ENCODE peak calls at places on chromosome 3, in seven cellular contexts. One of them, this sample, is unnamed.

GRCh38 chr3:184687363-184688049 is 24.4 kb downstream of the MAGEF1 start:
- DNase-seq in RWPE1: no peak
- DNase-seq in IMR-90: no peak
- DNase-seq in AG09309: no peak
- DNase-seq in left ventricle myocardium inferior: peak; percentile 54
- DNase-seq in breast epithelium: no peak
- DNase-seq in choroid plexus epithelial cell: no peak
- DNase-seq in this sample: no peak

GRCh38 chr3:73868688-73869315 is 244.1 kb upstream of the PDZRN3 start:
- DNase-seq in RWPE1: peak; percentile 20
- DNase-seq in IMR-90: peak; percentile 38
- DNase-seq in AG09309: peak; percentile 5
- DNase-seq in left ventricle myocardium inferior: no peak
- DNase-seq in breast epithelium: no peak
- DNase-seq in choroid plexus epithelial cell: peak; percentile 67
- DNase-seq in this sample: peak; percentile 54

GRCh38 chr3:182936239-182936946 is 43.9 kb downstream of the DCUN1D1 start:
- DNase-seq in RWPE1: no peak
- DNase-seq in IMR-90: no peak
- DNase-seq in AG09309: no peak
- DNase-seq in left ventricle myocardium inferior: no peak
- DNase-seq in breast epithelium: no peak
- DNase-seq in choroid plexus epithelial cell: no peak
- DNase-seq in this sample: no peak

GRCh38 chr3:48990636-48991421 is 788 bp downstream of the P4HTM start:
- DNase-seq in RWPE1: no peak
- DNase-seq in IMR-90: no peak
- DNase-seq in AG09309: no peak
- DNase-seq in left ventricle myocardium inferior: no peak
- DNase-seq in breast epithelium: no peak
- DNase-seq in choroid plexus epithelial cell: no peak
- DNase-seq in this sample: no peak

GRCh38 chr3:186360779-186361178 is 1.3 kb downstream of the DGKG start:
- DNase-seq in RWPE1: no peak
- DNase-seq in IMR-90: no peak
- DNase-seq in AG09309: no peak
- DNase-seq in left ventricle myocardium inferior: peak; percentile 45
- DNase-seq in breast epithelium: no peak
- DNase-seq in choroid plexus epithelial cell: no peak
- DNase-seq in this sample: no peak

GRCh38 chr3:88150771-88151170 is 1.0 kb downstream of the C3orf38 start:
- DNase-seq in RWPE1: no peak
- DNase-seq in IMR-90: no peak
- DNase-seq in AG09309: no peak
- DNase-seq in left ventricle myocardium inferior: no peak
- DNase-seq in breast epithelium: no peak
- DNase-seq in choroid plexus epithelial cell: no peak
- DNase-seq in this sample: no peak

GRCh38 chr3:183306798-183307671 is 54.0 kb downstream of the B3GNT5 start:
- DNase-seq in RWPE1: no peak
- DNase-seq in IMR-90: peak; percentile 62
- DNase-seq in AG09309: no peak
- DNase-seq in left ventricle myocardium inferior: peak; percentile 70
- DNase-seq in breast epithelium: peak; percentile 67
- DNase-seq in choroid plexus epithelial cell: peak; percentile 77
- DNase-seq in this sample: no peak

GRCh38 chr3:113035387-113035982 is 44.7 kb downstream of the GTPBP8 start:
- DNase-seq in RWPE1: peak; percentile 64
- DNase-seq in IMR-90: peak; percentile 63
- DNase-seq in AG09309: no peak
- DNase-seq in left ventricle myocardium inferior: no peak
- DNase-seq in breast epithelium: no peak
- DNase-seq in choroid plexus epithelial cell: peak; percentile 75
- DNase-seq in this sample: peak; percentile 76

GRCh38 chr3:71930056-71930991 is 145.4 kb upstream of the PROK2 start:
- DNase-seq in RWPE1: peak; percentile 11
- DNase-seq in IMR-90: peak; percentile 17
- DNase-seq in AG09309: peak; percentile 2
- DNase-seq in left ventricle myocardium inferior: no peak
- DNase-seq in breast epithelium: no peak
- DNase-seq in choroid plexus epithelial cell: peak; percentile 74
- DNase-seq in this sample: peak; percentile 65

GRCh38 chr3:61257148-61257547 is 5.9 kb upstream of the FHIT start:
- DNase-seq in RWPE1: no peak
- DNase-seq in IMR-90: no peak
- DNase-seq in AG09309: no peak
- DNase-seq in left ventricle myocardium inferior: no peak
- DNase-seq in breast epithelium: no peak
- DNase-seq in choroid plexus epithelial cell: no peak
- DNase-seq in this sample: no peak

GRCh38 chr3:59713971-59714370 is 664.1 kb upstream of the CFAP20DC start:
- DNase-seq in RWPE1: no peak
- DNase-seq in IMR-90: no peak
- DNase-seq in AG09309: no peak
- DNase-seq in left ventricle myocardium inferior: no peak
- DNase-seq in breast epithelium: no peak
- DNase-seq in choroid plexus epithelial cell: no peak
- DNase-seq in this sample: no peak

GRCh38 chr3:133206921-133207320 is 168.7 kb downstream of the TMEM108 start:
- DNase-seq in RWPE1: no peak
- DNase-seq in IMR-90: no peak
- DNase-seq in AG09309: no peak
- DNase-seq in left ventricle myocardium inferior: no peak
- DNase-seq in breast epithelium: no peak
- DNase-seq in choroid plexus epithelial cell: no peak
- DNase-seq in this sample: no peak

GRCh38 chr3:178971614-178972013 is 100.0 kb downstream of the ZMAT3 start:
- DNase-seq in RWPE1: peak; percentile 38
- DNase-seq in IMR-90: peak; percentile 18
- DNase-seq in AG09309: no peak
- DNase-seq in left ventricle myocardium inferior: no peak
- DNase-seq in breast epithelium: no peak
- DNase-seq in choroid plexus epithelial cell: peak; percentile 29
- DNase-seq in this sample: peak; percentile 64

GRCh38 chr3:25448750-25449684 is 21.0 kb downstream of the RARB start:
- DNase-seq in RWPE1: no peak
- DNase-seq in IMR-90: peak; percentile 43
- DNase-seq in AG09309: no peak
- DNase-seq in left ventricle myocardium inferior: peak; percentile 92
- DNase-seq in breast epithelium: peak; percentile 84
- DNase-seq in choroid plexus epithelial cell: peak; percentile 97
- DNase-seq in this sample: peak; percentile 76

GRCh38 chr3:13279532-13279910 is 140.6 kb downstream of the NUP210 start:
- DNase-seq in RWPE1: no peak
- DNase-seq in IMR-90: no peak
- DNase-seq in AG09309: no peak
- DNase-seq in left ventricle myocardium inferior: no peak
- DNase-seq in breast epithelium: peak; percentile 31
- DNase-seq in choroid plexus epithelial cell: no peak
- DNase-seq in this sample: no peak

GRCh38 chr3:177419904-177420601 is 222.8 kb upstream of the TBL1XR1 start:
- DNase-seq in RWPE1: no peak
- DNase-seq in IMR-90: no peak
- DNase-seq in AG09309: no peak
- DNase-seq in left ventricle myocardium inferior: no peak
- DNase-seq in breast epithelium: no peak
- DNase-seq in choroid plexus epithelial cell: no peak
- DNase-seq in this sample: no peak

GRCh38 chr3:197031315-197032285 is 2.0 kb upstream of the MELTF start:
- DNase-seq in RWPE1: peak; percentile 95
- DNase-seq in IMR-90: peak; percentile 100
- DNase-seq in AG09309: peak; percentile 99
- DNase-seq in left ventricle myocardium inferior: peak; percentile 58
- DNase-seq in breast epithelium: no peak
- DNase-seq in choroid plexus epithelial cell: peak; percentile 98
- DNase-seq in this sample: peak; percentile 100

GRCh38 chr3:127688416-127689265 is 15.9 kb downstream of the ABTB1 start:
- DNase-seq in RWPE1: no peak
- DNase-seq in IMR-90: peak; percentile 65
- DNase-seq in AG09309: no peak
- DNase-seq in left ventricle myocardium inferior: peak; percentile 25
- DNase-seq in breast epithelium: peak; percentile 25
- DNase-seq in choroid plexus epithelial cell: peak; percentile 39
- DNase-seq in this sample: no peak

GRCh38 chr3:42148982-42149432 is 57.9 kb downstream of the TRAK1 start:
- DNase-seq in RWPE1: peak; percentile 33
- DNase-seq in IMR-90: peak; percentile 91
- DNase-seq in AG09309: peak; percentile 20
- DNase-seq in left ventricle myocardium inferior: peak; percentile 73
- DNase-seq in breast epithelium: peak; percentile 65
- DNase-seq in choroid plexus epithelial cell: peak; percentile 92
- DNase-seq in this sample: no peak

GRCh38 chr3:50550079-50550736 is 17.3 kb downstream of the C3orf18 start:
- DNase-seq in RWPE1: peak; percentile 30
- DNase-seq in IMR-90: peak; percentile 20
- DNase-seq in AG09309: no peak
- DNase-seq in left ventricle myocardium inferior: peak; percentile 47
- DNase-seq in breast epithelium: no peak
- DNase-seq in choroid plexus epithelial cell: peak; percentile 59
- DNase-seq in this sample: peak; percentile 61

GRCh38 chr3:141870091-141870687 is 6.3 kb upstream of the ATP1B3 start:
- DNase-seq in RWPE1: no peak
- DNase-seq in IMR-90: no peak
- DNase-seq in AG09309: no peak
- DNase-seq in left ventricle myocardium inferior: no peak
- DNase-seq in breast epithelium: no peak
- DNase-seq in choroid plexus epithelial cell: no peak
- DNase-seq in this sample: no peak

GRCh38 chr3:33218446-33219174 is at the start of gene SUSD5:
- DNase-seq in RWPE1: peak; percentile 9
- DNase-seq in IMR-90: peak; percentile 51
- DNase-seq in AG09309: no peak
- DNase-seq in left ventricle myocardium inferior: peak; percentile 19
- DNase-seq in breast epithelium: no peak
- DNase-seq in choroid plexus epithelial cell: peak; percentile 49
- DNase-seq in this sample: peak; percentile 41

GRCh38 chr3:119595639-119596329 is 1.9 kb upstream of the PLA1A start:
- DNase-seq in RWPE1: no peak
- DNase-seq in IMR-90: no peak
- DNase-seq in AG09309: no peak
- DNase-seq in left ventricle myocardium inferior: no peak
- DNase-seq in breast epithelium: no peak
- DNase-seq in choroid plexus epithelial cell: no peak
- DNase-seq in this sample: no peak

GRCh38 chr3:141122455-141123030 is 71.4 kb downstream of the SPSB4 start:
- DNase-seq in RWPE1: no peak
- DNase-seq in IMR-90: no peak
- DNase-seq in AG09309: no peak
- DNase-seq in left ventricle myocardium inferior: no peak
- DNase-seq in breast epithelium: no peak
- DNase-seq in choroid plexus epithelial cell: no peak
- DNase-seq in this sample: no peak

DNA sequence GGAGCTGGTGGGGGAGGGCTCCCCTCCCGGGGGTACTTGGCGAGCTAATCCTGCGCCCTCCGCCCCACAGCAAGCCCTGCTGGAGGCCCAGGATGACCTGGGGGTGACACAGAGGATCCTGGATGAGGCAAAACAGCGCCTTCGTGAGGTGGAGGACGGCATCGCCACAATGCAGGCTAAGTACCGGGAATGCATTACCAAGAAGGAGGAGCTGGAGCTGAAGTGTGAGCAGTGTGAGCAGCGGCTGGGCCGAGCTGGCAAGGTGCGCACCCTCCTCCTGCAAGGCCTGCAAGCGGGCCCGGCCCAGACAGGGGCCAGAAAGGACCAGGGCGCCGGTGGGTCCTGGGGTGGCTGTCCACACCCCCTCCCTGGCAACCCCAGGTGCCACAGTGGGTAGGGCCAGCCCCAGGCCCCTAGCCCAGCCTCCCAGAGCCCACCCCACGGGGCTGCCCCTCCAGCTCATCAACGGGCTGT is 56.5 kb downstream of the SEMA3G start:
- DNase-seq in RWPE1: no peak
- DNase-seq in IMR-90: no peak
- DNase-seq in AG09309: no peak
- DNase-seq in left ventricle myocardium inferior: no peak
- DNase-seq in breast epithelium: no peak
- DNase-seq in choroid plexus epithelial cell: no peak
- DNase-seq in this sample: no peak
- TF ChIP-seq CTCF in RWPE1: no peak
- TF ChIP-seq CTCF in IMR-90: no peak
- TF ChIP-seq CTCF in AG09309: no peak
- TF ChIP-seq CTCF in left ventricle myocardium inferior: no peak
- TF ChIP-seq CTCF in breast epithelium: no peak
- TF ChIP-seq CTCF in choroid plexus epithelial cell: no peak
- TF ChIP-seq CTCF in this sample: no peak

GRCh38 chr3:66365023-66365581 is 135.7 kb downstream of the LRIG1 start:
- DNase-seq in RWPE1: no peak
- DNase-seq in IMR-90: no peak
- DNase-seq in AG09309: no peak
- DNase-seq in left ventricle myocardium inferior: no peak
- DNase-seq in breast epithelium: no peak
- DNase-seq in choroid plexus epithelial cell: no peak
- DNase-seq in this sample: no peak
- TF ChIP-seq CTCF in RWPE1: no peak
- TF ChIP-seq CTCF in IMR-90: no peak
- TF ChIP-seq CTCF in AG09309: no peak
- TF ChIP-seq CTCF in left ventricle myocardium inferior: no peak
- TF ChIP-seq CTCF in breast epithelium: no peak
- TF ChIP-seq CTCF in choroid plexus epithelial cell: no peak
- TF ChIP-seq CTCF in this sample: no peak

GRCh38 chr3:45075821-45076625 is 49.9 kb downstream of the CLEC3B start:
- DNase-seq in RWPE1: no peak
- DNase-seq in IMR-90: no peak
- DNase-seq in AG09309: no peak
- DNase-seq in left ventricle myocardium inferior: no peak
- DNase-seq in breast epithelium: no peak
- DNase-seq in choroid plexus epithelial cell: no peak
- DNase-seq in this sample: no peak

GRCh38 chr3:45079715-45080114 is 53.6 kb downstream of the CLEC3B start:
- DNase-seq in RWPE1: no peak
- DNase-seq in IMR-90: no peak
- DNase-seq in AG09309: no peak
- DNase-seq in left ventricle myocardium inferior: no peak
- DNase-seq in breast epithelium: no peak
- DNase-seq in choroid plexus epithelial cell: no peak
- DNase-seq in this sample: no peak

GRCh38 chr3:45080824-45081223 is 54.7 kb downstream of the CLEC3B start:
- DNase-seq in RWPE1: no peak
- DNase-seq in IMR-90: no peak
- DNase-seq in AG09309: no peak
- DNase-seq in left ventricle myocardium inferior: no peak
- DNase-seq in breast epithelium: no peak
- DNase-seq in choroid plexus epithelial cell: no peak
- DNase-seq in this sample: no peak

GRCh38 chr3:45081506-45081905 is 55.4 kb downstream of the CLEC3B start:
- DNase-seq in RWPE1: no peak
- DNase-seq in IMR-90: no peak
- DNase-seq in AG09309: no peak
- DNase-seq in left ventricle myocardium inferior: no peak
- DNase-seq in breast epithelium: no peak
- DNase-seq in choroid plexus epithelial cell: no peak
- DNase-seq in this sample: no peak

GRCh38 chr3:45078910-45079522 is 52.9 kb downstream of the CLEC3B start:
- DNase-seq in RWPE1: no peak
- DNase-seq in IMR-90: peak; percentile 52
- DNase-seq in AG09309: no peak
- DNase-seq in left ventricle myocardium inferior: no peak
- DNase-seq in breast epithelium: no peak
- DNase-seq in choroid plexus epithelial cell: peak; percentile 84
- DNase-seq in this sample: peak; percentile 75
- TF ChIP-seq CTCF in RWPE1: no peak
- TF ChIP-seq CTCF in IMR-90: peak; percentile 17
- TF ChIP-seq CTCF in AG09309: no peak
- TF ChIP-seq CTCF in left ventricle myocardium inferior: peak; percentile 21
- TF ChIP-seq CTCF in breast epithelium: no peak
- TF ChIP-seq CTCF in choroid plexus epithelial cell: peak; percentile 66
- TF ChIP-seq CTCF in this sample: peak; percentile 40

GRCh38 chr3:53941945-53942344 is 50.3 kb upstream of the SELENOK start:
- DNase-seq in RWPE1: no peak
- DNase-seq in IMR-90: no peak
- DNase-seq in AG09309: no peak
- DNase-seq in left ventricle myocardium inferior: no peak
- DNase-seq in breast epithelium: no peak
- DNase-seq in choroid plexus epithelial cell: no peak
- DNase-seq in this sample: no peak
- TF ChIP-seq CTCF in RWPE1: no peak
- TF ChIP-seq CTCF in IMR-90: no peak
- TF ChIP-seq CTCF in AG09309: no peak
- TF ChIP-seq CTCF in left ventricle myocardium inferior: peak; percentile 45
- TF ChIP-seq CTCF in breast epithelium: no peak
- TF ChIP-seq CTCF in choroid plexus epithelial cell: no peak
- TF ChIP-seq CTCF in this sample: peak; percentile 25

This sample was measured in MCF 10A.